ENCODE peak calls at places on chromosomes 16 and 17, in nine cellular contexts. Y is nucleus accumbens, D is skeletal muscle cell, L is psoas muscle, Z is GM13977, J is ovary, K is NCI-H1694 treated with DMSO at 0.1 percent for 48 hours, V is prostate gland, F is NCI-H2081. U is an unnamed sample.

GRCh38 chr17:1107777-1108559 is 71.8 kb downstream of the ABR start:
- DNase-seq in Y (no peak), D (no peak), L (no peak), Z (no peak), J (no peak), K (no peak), V (no peak), F (no peak), U (no peak)

GRCh38 chr16:48269011-48269410 is 21.7 kb upstream of the ABCC11 start:
- DNase-seq in Y (no peak), D (no peak), L (no peak), Z (no peak), J (no peak), K (no peak), V (no peak), F (no peak), U (no peak)

GRCh38 chr16:64627288-64627687 is 494.6 kb downstream of the CDH11 start:
- DNase-seq in Y (no peak), D (no peak), L (no peak), Z (no peak), J (no peak), K (peak), V (no peak), F (no peak), U (no peak)

GRCh38 chr16:2483160-2483559 is 8.2 kb downstream of the TBC1D24 start:
- DNase-seq in Y (no peak), D (no peak), L (no peak), Z (no peak), J (no peak), K (no peak), V (no peak), F (no peak), U (no peak)

GRCh38 chr16:49061315-49061714 is 220.3 kb downstream of the CBLN1 start:
- DNase-seq in Y (no peak), D (no peak), L (no peak), Z (no peak), J (no peak), K (no peak), V (no peak), F (no peak), U (no peak)

GRCh38 chr17:17904171-17905035 is 67.6 kb upstream of the SREBF1 start:
- DNase-seq in Y (no peak), D (no peak), L (no peak), Z (no peak), J (peak), K (no peak), V (no peak), F (no peak), U (no peak)

GRCh38 chr17:62739666-62740065 is 68.4 kb downstream of the MARCHF10 start:
- DNase-seq in Y (no peak), D (no peak), L (no peak), Z (no peak), J (no peak), K (no peak), V (no peak), F (no peak), U (no peak)

GRCh38 chr16:19555938-19556778 is 655 bp downstream of the VPS35L start:
- DNase-seq in Y (no peak), D (no peak), L (no peak), Z (peak), J (no peak), K (no peak), V (no peak), F (no peak), U (peak)

GRCh38 chr17:43409131-43409530 is 10.3 kb downstream of the ARL4D start:
- DNase-seq in Y (no peak), D (no peak), L (no peak), Z (no peak), J (no peak), K (no peak), V (no peak), F (no peak), U (no peak)

GRCh38 chr17:45223541-45224528 is 2.1 kb downstream of the FMNL1 start:
- DNase-seq in Y (no peak), D (no peak), L (no peak), Z (no peak), J (no peak), K (peak), V (no peak), F (no peak), U (peak)

GRCh38 chr17:57104461-57105175 is 19.6 kb downstream of the AKAP1 start:
- DNase-seq in Y (no peak), D (no peak), L (no peak), Z (no peak), J (no peak), K (no peak), V (no peak), F (no peak), U (no peak)

GRCh38 chr17:83076930-83077329 is 2.5 kb upstream of the METRNL start:
- DNase-seq in Y (no peak), D (no peak), L (no peak), Z (no peak), J (peak), K (no peak), V (no peak), F (no peak), U (no peak)

GRCh38 chr17:34776454-34776853 is 184.8 kb downstream of the CCT6B start:
- DNase-seq in Y (no peak), D (no peak), L (no peak), Z (no peak), J (no peak), K (no peak), V (no peak), F (no peak), U (no peak)

GRCh38 chr16:66798162-66798561 is 3.2 kb downstream of the TERB1 start:
- DNase-seq in Y (no peak), D (no peak), L (no peak), Z (no peak), J (no peak), K (no peak), V (no peak), F (no peak), U (no peak)

GRCh38 chr17:50865868-50866260 is 290 bp downstream of the TOB1 start:
- DNase-seq in Y (no peak), D (no peak), L (no peak), Z (no peak), J (no peak), K (no peak), V (no peak), F (no peak), U (no peak)

GRCh38 chr17:61238455-61238933 is 161.1 kb upstream of the TBX2 start:
- DNase-seq in Y (no peak), D (no peak), L (no peak), Z (no peak), J (no peak), K (no peak), V (no peak), F (no peak), U (no peak)

GRCh38 chr16:85759136-85759535 is 8.2 kb upstream of the C16orf74 start:
- DNase-seq in Y (no peak), D (no peak), L (no peak), Z (no peak), J (no peak), K (no peak), V (no peak), F (no peak), U (no peak)

GRCh38 chr16:83470406-83470805 is 337.4 kb upstream of the HSBP1 start:
- DNase-seq in Y (no peak), D (peak), L (no peak), Z (no peak), J (no peak), K (no peak), V (no peak), F (no peak), U (no peak)

GRCh38 chr17:63150994-63151464 is 185.0 kb downstream of the TANC2 start:
- DNase-seq in Y (no peak), D (peak), L (no peak), Z (no peak), J (no peak), K (peak), V (no peak), F (no peak), U (no peak)

GRCh38 chr16:30351586-30352419 is 3.3 kb downstream of the CD2BP2 start:
- DNase-seq in Y (peak), D (peak), L (peak), Z (no peak), J (peak), K (no peak), V (peak), F (no peak), U (no peak)

GRCh38 chr16:84931506-84931905 is 79.8 kb downstream of the ZDHHC7 start:
- DNase-seq in Y (no peak), D (no peak), L (no peak), Z (no peak), J (peak), K (no peak), V (no peak), F (no peak), U (no peak)

GRCh38 chr16:8675183-8676159 is 1.1 kb downstream of the ABAT start:
- DNase-seq in Y (no peak), D (no peak), L (no peak), Z (peak), J (peak), K (no peak), V (no peak), F (no peak), U (peak)

GRCh38 chr16:67150833-67151396 is at the start of gene B3GNT9:
- DNase-seq in Y (no peak), D (no peak), L (peak), Z (peak), J (peak), K (peak), V (peak), F (peak), U (no peak)

GRCh38 chr17:10657123-10657522 is at the start of gene MYH3:
- DNase-seq in Y (peak), D (no peak), L (peak), Z (no peak), J (no peak), K (no peak), V (no peak), F (no peak), U (no peak)

GRCh38 chr17:35160354-35161201 is 13.0 kb downstream of the UNC45B start:
- DNase-seq in Y (no peak), D (no peak), L (no peak), Z (no peak), J (no peak), K (no peak), V (no peak), F (no peak), U (peak)

GRCh38 chr16:57045694-57046381 is 46.5 kb upstream of the CPNE2 start:
- DNase-seq in Y (peak), D (no peak), L (peak), Z (peak), J (peak), K (no peak), V (peak), F (no peak), U (peak)

GRCh38 chr17:14268264-14268663 is 31.6 kb upstream of the CDRT15 start:
- DNase-seq in Y (no peak), D (no peak), L (no peak), Z (no peak), J (no peak), K (no peak), V (no peak), F (no peak), U (no peak)

GRCh38 chr16:52537463-52537862 is 9.5 kb downstream of the TOX3 start:
- DNase-seq in Y (no peak), D (no peak), L (no peak), Z (no peak), J (no peak), K (no peak), V (no peak), F (no peak), U (no peak)

GRCh38 chr16:28212532-28212873 is 738 bp upstream of the XPO6 start:
- DNase-seq in Y (no peak), D (no peak), L (no peak), Z (no peak), J (peak), K (no peak), V (no peak), F (no peak), U (no peak)

GRCh38 chr17:29141484-29141835 is 38.7 kb downstream of the MYO18A start:
- DNase-seq in Y (no peak), D (no peak), L (no peak), Z (no peak), J (no peak), K (no peak), V (no peak), F (no peak), U (no peak)

GRCh38 chr16:57736419-57737281 is 1.1 kb downstream of the KATNB1 start:
- DNase-seq in Y (peak), D (peak), L (no peak), Z (no peak), J (peak), K (peak), V (no peak), F (peak), U (peak)

GRCh38 chr17:59000022-59000421 is 106.7 kb downstream of the TRIM37 start:
- DNase-seq in Y (no peak), D (no peak), L (no peak), Z (no peak), J (no peak), K (no peak), V (no peak), F (no peak), U (no peak)

GRCh38 chr17:34703533-34703932 is 124.2 kb downstream of the TMEM132E start:
- DNase-seq in Y (no peak), D (peak), L (no peak), Z (no peak), J (peak), K (no peak), V (no peak), F (no peak), U (no peak)

U was measured in stimulated activated CD4-positive, alpha-beta T cell treated with anti-CD3 and anti-CD28 coated beads, Interleukin-4, amount 100 ng/mL, for 24 hours.